ENCODE peak calls at places on chromosomes 16 and 17, in six cellular contexts. V is CD4-positive, alpha-beta T cell; M is activated naive CD4-positive, alpha-beta T cell treated with anti-CD3 and anti-CD28 coated beads, Interleukin-2, amount 10 ng/mL, durations not matched to agents 7 days and 5 days; X is stimulated activated CD8-positive, alpha-beta memory T cell treated with anti-CD3 and anti-CD28 coated beads, Interleukin-4, amount 100 ng/mL, for 24 hours; D is astrocyte of the hippocampus; A is NCI-H146. K is an unnamed sample.

GRCh38 chr16:72743011-72743761 is 304.7 kb downstream of the ZFHX3 start:
- DNase-seq in V (no peak), D (peak), M (no peak), X (no peak), A (no peak), K (no peak)

GRCh38 chr17:36922175-36922574 is 15.1 kb upstream of the LHX1 start:
- DNase-seq in D (no peak), V (no peak), X (no peak), M (no peak), A (no peak), K (no peak)

GRCh38 chr16:88957887-88958577 is 19.0 kb downstream of the CBFA2T3 start:
- DNase-seq in A (no peak), V (no peak), M (peak), D (no peak), X (no peak), K (no peak)

GRCh38 chr16:12458591-12459400 is 344.9 kb downstream of the CPPED1 start:
- DNase-seq in M (peak), V (peak), A (no peak), X (peak), D (no peak), K (no peak)

GRCh38 chr16:77304883-77305282 is 105.7 kb downstream of the SYCE1L start:
- DNase-seq in V (no peak), X (no peak), D (no peak), A (no peak), M (no peak), K (no peak)

GRCh38 chr17:42744283-42744805 is 496 bp downstream of the EZH1 start:
- DNase-seq in X (peak), A (peak), V (peak), D (peak), M (peak), K (peak)

GRCh38 chr16:81896902-81897301 is 114.4 kb downstream of the SDR42E1 start:
- DNase-seq in V (no peak), X (no peak), A (no peak), M (no peak), D (no peak), K (no peak)

GRCh38 chr17:34306466-34306865 is 12.8 kb upstream of the CCL8 start:
- DNase-seq in X (no peak), V (no peak), A (no peak), M (no peak), D (peak), K (peak)

GRCh38 chr17:31758646-31759045 is 100.4 kb downstream of the COPRS start:
- DNase-seq in M (no peak), V (no peak), D (no peak), X (no peak), A (no peak), K (no peak)

GRCh38 chr16:54466233-54466632 is 179.6 kb upstream of the IRX3 start:
- DNase-seq in X (no peak), M (no peak), D (no peak), V (no peak), A (peak), K (no peak)

GRCh38 chr16:48261569-48261968 is 14.2 kb upstream of the ABCC11 start:
- DNase-seq in V (no peak), D (no peak), M (no peak), A (no peak), X (no peak), K (no peak)

GRCh38 chr16:82782715-82783251 is 156.0 kb downstream of the CDH13 start:
- DNase-seq in A (no peak), D (peak), M (no peak), V (no peak), X (no peak), K (peak)

GRCh38 chr17:4509402-4509801 is 10.7 kb downstream of the SPNS2 start:
- DNase-seq in M (peak), V (no peak), D (peak), X (no peak), A (no peak), K (no peak)

GRCh38 chr17:57604771-57605733 is 140.0 kb downstream of the CCDC182 start:
- DNase-seq in A (peak), D (peak), X (no peak), M (peak), V (peak), K (peak)

GRCh38 chr16:306911-307370 is 24.0 kb downstream of the PDIA2 start:
- DNase-seq in M (no peak), A (no peak), X (no peak), D (no peak), V (no peak), K (no peak)

GRCh38 chr17:78709119-78709681 is 72.9 kb downstream of the CYTH1 start:
- DNase-seq in D (no peak), M (peak), X (no peak), A (no peak), V (peak), K (no peak)

GRCh38 chr17:9181640-9182039 is 160.3 kb downstream of the NTN1 start:
- DNase-seq in D (no peak), X (no peak), M (no peak), V (no peak), A (no peak), K (no peak)

GRCh38 chr17:1999557-2000251 is 25.4 kb downstream of the RTN4RL1 start:
- DNase-seq in D (peak), A (peak), X (no peak), M (no peak), V (no peak), K (peak)

GRCh38 chr17:59678946-59679345 is 28.3 kb downstream of the PTRH2 start:
- DNase-seq in M (no peak), D (no peak), V (no peak), X (no peak), A (no peak), K (no peak)

GRCh38 chr17:34378664-34379101 is 15.7 kb upstream of the CCL1 start:
- DNase-seq in V (no peak), X (no peak), D (no peak), A (no peak), M (peak), K (no peak)

GRCh38 chr17:57114085-57114673 is 29.1 kb downstream of the AKAP1 start:
- DNase-seq in M (peak), D (peak), X (peak), A (peak), V (peak), K (peak)

GRCh38 chr16:1708768-1709180 is 2.8 kb downstream of the MAPK8IP3 start:
- DNase-seq in V (no peak), D (peak), A (no peak), X (peak), M (no peak), K (peak)

GRCh38 chr17:37147301-37147812 is 198.6 kb downstream of the AATF start:
- DNase-seq in A (peak), D (peak), V (no peak), X (no peak), M (no peak), K (peak)

GRCh38 chr17:17090642-17091103 is 48.4 kb downstream of the MPRIP start:
- DNase-seq in X (no peak), A (no peak), V (no peak), D (no peak), M (no peak), K (no peak)

GRCh38 chr17:15233022-15233805 is 31.9 kb downstream of the PMP22 start:
- DNase-seq in A (no peak), D (no peak), M (no peak), X (no peak), V (no peak), K (peak)

GRCh38 chr17:56798916-56799315 is 34.8 kb downstream of the C17orf67 start:
- DNase-seq in V (no peak), X (no peak), D (peak), M (no peak), A (no peak), K (no peak)

GRCh38 chr16:65481956-65482355 is 360.1 kb upstream of the CDH11 start:
- DNase-seq in M (no peak), V (no peak), D (no peak), X (no peak), A (no peak), K (no peak)

GRCh38 chr17:10649031-10649430 is 8.1 kb downstream of the MYH3 start:
- DNase-seq in V (no peak), D (peak), A (no peak), X (no peak), M (no peak), K (peak)

GRCh38 chr16:74092336-74092735 is 204.3 kb upstream of the PSMD7 start:
- DNase-seq in X (no peak), D (no peak), A (no peak), M (no peak), V (no peak), K (no peak)

K was measured in cardiac fibroblast.